ENCODE peak calls at places on chromosomes 5 and 9, in six cellular contexts. J, N, I, O, M and V are unnamed samples.

GRCh38 chr5:126846344-126846743 is 69.4 kb downstream of the LMNB1 start:
- DNase-seq in N (no peak), M (no peak), O (no peak), I (no peak), J (no peak), V (no peak)

GRCh38 chr5:133820516-133820915 is 147.9 kb downstream of the C5orf15 start:
- DNase-seq in M (no peak), O (no peak), J (no peak), N (no peak), I (no peak), V (no peak)

GRCh38 chr9:6489099-6489498 is 76.1 kb downstream of the UHRF2 start:
- DNase-seq in I (no peak), N (no peak), O (no peak), M (no peak), J (no peak), V (no peak)

GRCh38 chr9:101628173-101628572 is 33.4 kb upstream of the PPP3R2 start:
- DNase-seq in O (no peak), M (no peak), I (no peak), J (no peak), N (no peak), V (no peak)

GRCh38 chr9:136994885-136995224 is 1.5 kb downstream of the CLIC3 start:
- DNase-seq in I (no peak), J (no peak), M (no peak), N (no peak), O (no peak), V (no peak)

GRCh38 chr9:83699615-83700014 is 8.1 kb downstream of the UBQLN1 start:
- DNase-seq in J (no peak), M (no peak), O (no peak), N (no peak), I (no peak), V (no peak)

GRCh38 chr5:169548315-169548714 is 35.3 kb upstream of the SPDL1 start:
- DNase-seq in N (no peak), I (no peak), M (no peak), O (no peak), J (peak; percentile 5), V (no peak)

GRCh38 chr9:121998513-121999049 is 94.5 kb downstream of the TTLL11 start:
- DNase-seq in N (no peak), J (no peak), O (no peak), M (peak; percentile 1), I (no peak), V (no peak)

GRCh38 chr5:111734013-111734412 is 23.0 kb downstream of the NREP start:
- DNase-seq in O (no peak), N (no peak), J (no peak), I (no peak), M (no peak), V (no peak)

GRCh38 chr9:136787690-136788400 is 3.3 kb upstream of the TMEM141 start:
- DNase-seq in N (no peak), I (no peak), O (peak; percentile 65), J (peak; percentile 81), M (peak; percentile 84), V (peak; percentile 71)

GRCh38 chr5:135471726-135472125 is 19.6 kb upstream of the TIFAB start:
- DNase-seq in O (no peak), M (no peak), J (peak; percentile 31), I (no peak), N (no peak), V (no peak)

GRCh38 chr9:88387035-88387732 is 1.1 kb upstream of the SPIN1 start:
- DNase-seq in M (no peak), I (no peak), N (peak; percentile 23), O (no peak), J (peak; percentile 18), V (peak; percentile 8)

GRCh38 chr5:177494356-177495195 is 2.8 kb downstream of the PDLIM7 start:
- DNase-seq in O (peak; percentile 75), J (peak; percentile 47), I (no peak), M (peak; percentile 75), N (peak; percentile 49), V (peak; percentile 78)

GRCh38 chr5:156094001-156094400 is 233.0 kb upstream of the SGCD start:
- DNase-seq in M (no peak), J (no peak), I (no peak), N (no peak), O (peak; percentile 5), V (no peak)

GRCh38 chr9:129836342-129837007 is 1.2 kb downstream of the USP20 start:
- DNase-seq in O (no peak), J (no peak), I (no peak), N (no peak), M (no peak), V (no peak)

GRCh38 chr5:1948663-1949191 is 66.0 kb upstream of the IRX4 start:
- DNase-seq in N (no peak), J (no peak), M (no peak), O (no peak), I (no peak), V (no peak)

GRCh38 chr9:37801959-37802711 is 1.5 kb downstream of the DCAF10 start:
- DNase-seq in O (no peak), I (no peak), N (no peak), J (no peak), M (no peak), V (no peak)

GRCh38 chr9:81833563-81834345 is 94.5 kb upstream of the SPATA31D4 start:
- DNase-seq in M (no peak), I (no peak), J (peak; percentile 72), O (no peak), N (no peak), V (no peak)

GRCh38 chr5:151718653-151719052 is 31.9 kb upstream of the SPARC start:
- DNase-seq in J (no peak), I (no peak), N (no peak), O (no peak), M (no peak), V (no peak)
- H3K9ac ChIP-seq in J (no peak overlapping the region), I (no peak overlapping the region), N (no peak overlapping the region), O (no peak overlapping the region), M (no peak overlapping the region), V (no peak overlapping the region)

GRCh38 chr9:13186774-13187173 is 92.7 kb downstream of the MPDZ start:
- DNase-seq in M (no peak), I (no peak), J (no peak), O (no peak), N (no peak), V (no peak)

GRCh38 chr9:13186091-13186490 is 93.4 kb downstream of the MPDZ start:
- DNase-seq in N (no peak), I (no peak), J (no peak), M (no peak), O (no peak), V (no peak)

GRCh38 chr9:13190040-13190439 is 89.5 kb downstream of the MPDZ start:
- DNase-seq in O (no peak), I (no peak), M (no peak), J (no peak), N (no peak), V (no peak)

GRCh38 chr9:13189362-13189761 is 90.1 kb downstream of the MPDZ start:
- DNase-seq in O (no peak), I (no peak), J (no peak), M (no peak), N (no peak), V (no peak)
- TF ChIP-seq ZNF274 in O (no peak), I (no peak), J (no peak), M (no peak), N (no peak), V (no peak)

GRCh38 chr5:97006454-97006853 is 70.6 kb downstream of the LNPEP start:
- DNase-seq in O (no peak), N (no peak), I (no peak), J (no peak), M (no peak), V (no peak)
- H3K9ac ChIP-seq in O (no peak overlapping the region), N (no peak overlapping the region), I (no peak overlapping the region), J (no peak overlapping the region), M (no peak overlapping the region), V (no peak overlapping the region)

DNA sequence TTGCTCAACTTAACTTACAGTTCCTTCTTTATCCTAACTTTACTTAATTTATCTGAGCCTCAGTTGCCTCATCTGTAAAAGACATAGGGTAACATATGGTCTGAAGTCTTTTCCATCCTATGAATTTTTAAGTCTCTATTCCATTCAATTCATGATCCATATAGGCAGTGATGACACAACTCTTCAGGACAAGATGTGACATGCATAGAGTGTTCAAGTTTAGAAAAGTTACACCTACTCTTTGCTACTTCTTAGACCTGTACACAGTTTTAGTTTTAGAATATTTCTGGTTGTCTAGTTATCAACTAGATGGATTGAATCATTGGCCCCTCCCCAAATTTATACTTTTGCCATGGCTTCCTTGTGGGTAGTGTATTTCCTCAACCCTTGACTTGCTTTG is 50.7 kb upstream of the ELL2 start:
- DNase-seq in I (no peak), O (no peak), J (no peak), M (no peak), N (no peak), V (no peak)
- TF ChIP-seq ZNF274 in I (no peak), O (no peak), J (no peak), M (no peak), N (no peak), V (no peak)

DNA sequence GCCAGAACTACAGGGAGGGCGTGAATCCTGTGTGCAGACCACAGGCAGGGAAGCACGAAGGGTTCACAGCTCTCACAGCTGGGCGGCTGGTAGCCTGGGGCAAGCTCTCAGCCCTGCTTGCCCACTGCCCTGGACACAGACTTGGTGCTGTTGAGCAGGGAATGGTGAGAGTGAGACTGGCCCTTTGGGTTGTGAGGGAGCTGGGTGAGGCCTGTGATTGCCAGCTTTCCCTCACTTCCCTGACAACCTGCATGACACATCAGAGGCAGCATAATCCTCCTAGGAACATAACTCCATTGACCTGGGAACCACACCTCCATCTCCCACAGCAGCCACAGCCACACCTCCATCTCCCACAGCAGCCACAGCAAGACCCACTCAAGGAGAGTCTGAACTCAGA is 60.5 kb upstream of the PRSS3 start:
- DNase-seq in J (no peak), M (no peak), O (no peak), I (no peak), N (no peak), V (no peak)
- H3K9ac ChIP-seq in J (no peak overlapping the region), M (no peak overlapping the region), O (no peak overlapping the region), I (no peak overlapping the region), N (no peak overlapping the region), V (no peak overlapping the region)

DNA sequence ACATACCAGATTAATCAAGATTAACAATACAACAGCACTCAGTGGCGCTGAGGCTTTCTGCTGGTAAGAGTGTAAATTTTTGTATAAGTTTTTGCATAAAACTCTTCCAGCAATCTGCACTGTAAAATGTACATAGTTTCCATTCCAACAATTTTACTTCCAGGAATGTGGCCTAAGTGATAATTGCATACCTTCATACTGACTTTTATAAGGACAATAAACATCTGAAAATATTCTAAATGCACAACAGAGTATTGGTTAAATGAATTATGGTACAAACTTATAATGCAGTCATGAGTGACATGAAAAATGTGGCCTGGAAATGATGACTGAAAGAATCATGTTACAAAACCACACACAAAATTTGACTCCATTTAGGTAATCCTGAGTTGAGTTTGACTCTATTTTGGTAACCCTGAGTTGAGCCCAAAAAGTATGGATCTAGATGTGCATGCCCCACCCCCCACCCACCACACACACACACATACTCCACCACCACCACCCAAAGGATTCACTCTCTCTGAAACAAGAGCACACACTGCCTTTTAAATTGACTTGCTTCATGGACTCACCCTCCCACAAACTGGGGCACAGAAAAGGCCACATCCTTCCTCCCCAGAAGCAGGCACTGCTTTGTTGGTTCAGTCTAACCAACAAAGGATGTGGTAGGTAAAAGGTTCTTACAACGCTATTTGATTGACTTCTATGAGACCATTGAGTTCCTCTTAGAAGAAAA is 137.6 kb downstream of the SUSD1 start:
- DNase-seq in O (no peak), M (no peak), J (no peak), I (peak; percentile 97), N (no peak), V (no peak)
- TF ChIP-seq ZNF274 in O (no peak), M (no peak), J (no peak), I (no peak), N (no peak), V (no peak)